ENCODE peak calls at places on chromosomes 11 and 22, in nine cellular contexts. M is adrenal gland, Z is IMR-90, O is left ventricle myocardium inferior, S is mammary epithelial cell, L is sigmoid colon, E is heart right ventricle, U is PC-9, I is OCI-LY7. R is an unnamed sample.

GRCh38 chr22:44975444-44976262 is 34.2 kb downstream of the PHF21B start:
- DNase-seq in S (peak; percentile 68), U (peak; percentile 76), E (peak; percentile 80), I (peak; percentile 78), O (peak; percentile 70), Z (peak; percentile 76), L (peak; percentile 70), M (peak; percentile 92), R (peak; percentile 87)

GRCh38 chr22:31400023-31400397 is 606 bp downstream of the DRG1 start:
- DNase-seq in I (no peak), E (no peak), O (no peak), M (peak; percentile 26), S (no peak), L (no peak), Z (peak; percentile 35), U (no peak), R (no peak)

GRCh38 chr11:45025716-45026492 is 75.2 kb upstream of the TP53I11 start:
- DNase-seq in I (peak; percentile 83), Z (peak; percentile 22), O (peak; percentile 72), U (no peak), L (peak; percentile 77), M (peak; percentile 75), E (peak; percentile 68), S (no peak), R (no peak)

GRCh38 chr11:116696381-116696941 is 76.3 kb downstream of the BUD13 start:
- DNase-seq in U (no peak), E (no peak), O (no peak), I (no peak), S (no peak), Z (no peak), L (peak; percentile 37), M (peak; percentile 25), R (no peak)

GRCh38 chr22:24156146-24156914 is 25.0 kb upstream of the SUSD2 start:
- DNase-seq in L (no peak), M (peak; percentile 43), I (peak; percentile 76), U (no peak), O (peak; percentile 39), E (no peak), Z (peak; percentile 52), S (peak; percentile 36), R (no peak)

GRCh38 chr11:46216040-46216764 is 61.3 kb upstream of the CREB3L1 start:
- DNase-seq in S (no peak), E (no peak), L (no peak), Z (peak; percentile 33), U (no peak), O (no peak), M (no peak), I (no peak), R (no peak)

GRCh38 chr11:2113776-2114175 is 25.4 kb downstream of the IGF2 start:
- DNase-seq in I (no peak), M (no peak), S (no peak), E (no peak), L (no peak), U (no peak), O (no peak), Z (no peak), R (no peak)

GRCh38 chr11:128900468-128900867 is 9.3 kb downstream of the KCNJ5 start:
- DNase-seq in L (no peak), I (no peak), E (no peak), S (no peak), Z (no peak), M (peak; percentile 69), U (no peak), O (no peak), R (no peak)

GRCh38 chr11:83249972-83250593 is 36.1 kb downstream of the CCDC90B start:
- DNase-seq in L (no peak), U (peak; percentile 59), Z (peak; percentile 69), E (no peak), I (peak; percentile 73), O (no peak), S (peak; percentile 20), M (peak; percentile 16), R (no peak)

GRCh38 chr11:128519353-128519752 is 68.0 kb downstream of the ETS1 start:
- DNase-seq in L (no peak), E (no peak), Z (no peak), O (no peak), S (no peak), I (peak; percentile 79), M (no peak), U (no peak), R (no peak)

GRCh38 chr22:40387758-40388157 is 17.4 kb downstream of the SGSM3 start:
- DNase-seq in L (no peak), S (no peak), E (no peak), I (no peak), O (no peak), U (peak; percentile 58), Z (no peak), M (no peak), R (no peak)

DNA sequence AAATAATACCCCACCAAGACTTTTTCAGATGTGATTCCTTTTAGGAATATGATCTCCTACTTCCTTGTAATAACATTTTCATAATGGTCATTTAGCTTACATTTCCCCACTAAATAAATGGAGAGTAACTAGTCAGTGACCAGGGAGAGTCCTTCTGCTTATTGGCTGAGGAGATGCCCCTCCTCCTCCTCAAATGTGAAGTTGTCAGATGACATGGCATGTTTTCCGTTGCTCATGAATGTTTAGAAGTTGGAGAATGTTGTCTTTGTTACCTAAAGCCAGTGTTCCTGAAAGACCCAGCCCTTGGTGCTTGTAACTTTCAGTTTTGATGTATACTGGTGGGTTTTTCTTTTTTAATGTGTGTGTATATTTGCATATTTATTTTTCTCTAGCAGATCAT is 38.2 kb downstream of the CSRP3 start:
- DNase-seq in U (no peak), M (no peak), L (no peak), Z (no peak), O (no peak), S (no peak), I (no peak), E (no peak), R (no peak)
- H3K27ac ChIP-seq in U (no peak overlapping the region), M (no peak overlapping the region), L (no peak overlapping the region), Z (no peak overlapping the region), O (no peak overlapping the region), S (no peak overlapping the region), I (no peak overlapping the region), E (no peak overlapping the region), R (no peak overlapping the region)

GRCh38 chr11:110433393-110434333 is 3.9 kb downstream of the FDX1 start:
- DNase-seq in S (peak; percentile 25), M (no peak), L (no peak), Z (peak; percentile 42), O (no peak), E (no peak), I (peak; percentile 48), U (peak; percentile 42), R (no peak)

GRCh38 chr11:110438017-110438416 is 8.3 kb downstream of the FDX1 start:
- DNase-seq in M (no peak), Z (no peak), S (no peak), I (no peak), E (no peak), L (no peak), U (no peak), O (no peak), R (no peak)

GRCh38 chr11:110432713-110433392 is 3.1 kb downstream of the FDX1 start:
- DNase-seq in U (no peak), O (no peak), L (no peak), Z (peak; percentile 60), I (no peak), S (no peak), E (no peak), M (no peak), R (no peak)

GRCh38 chr11:110435780-110436717 is 6.3 kb downstream of the FDX1 start:
- DNase-seq in E (no peak), O (no peak), U (no peak), M (peak; percentile 60), I (peak; percentile 19), S (peak; percentile 33), Z (peak; percentile 39), L (no peak), R (no peak)

GRCh38 chr11:110434952-110435779 is 5.4 kb downstream of the FDX1 start:
- DNase-seq in M (peak; percentile 66), L (no peak), E (no peak), I (peak; percentile 47), U (no peak), Z (no peak), O (no peak), S (peak; percentile 22), R (no peak)
- TF ChIP-seq CTCF in M (peak; percentile 28), L (no peak), E (no peak), I (peak; percentile 79), U (peak; percentile 65), Z (peak; percentile 25), O (no peak), S (peak; percentile 58), R (no peak)

GRCh38 chr11:75812542-75813040 is 2.4 kb upstream of the UVRAG start:
- DNase-seq in E (no peak), O (no peak), Z (no peak), U (peak; percentile 78), I (no peak), L (no peak), S (no peak), M (no peak), R (no peak)
- H3K27ac ChIP-seq in E (peak overlapping the region; percentile 98), O (peak overlapping the region; percentile 95), Z (no peak overlapping the region), U (peak overlapping the region; percentile 78), I (no peak overlapping the region), L (peak overlapping the region; percentile 41), S (no peak overlapping the region), M (no peak overlapping the region), R (no peak overlapping the region)

DNA sequence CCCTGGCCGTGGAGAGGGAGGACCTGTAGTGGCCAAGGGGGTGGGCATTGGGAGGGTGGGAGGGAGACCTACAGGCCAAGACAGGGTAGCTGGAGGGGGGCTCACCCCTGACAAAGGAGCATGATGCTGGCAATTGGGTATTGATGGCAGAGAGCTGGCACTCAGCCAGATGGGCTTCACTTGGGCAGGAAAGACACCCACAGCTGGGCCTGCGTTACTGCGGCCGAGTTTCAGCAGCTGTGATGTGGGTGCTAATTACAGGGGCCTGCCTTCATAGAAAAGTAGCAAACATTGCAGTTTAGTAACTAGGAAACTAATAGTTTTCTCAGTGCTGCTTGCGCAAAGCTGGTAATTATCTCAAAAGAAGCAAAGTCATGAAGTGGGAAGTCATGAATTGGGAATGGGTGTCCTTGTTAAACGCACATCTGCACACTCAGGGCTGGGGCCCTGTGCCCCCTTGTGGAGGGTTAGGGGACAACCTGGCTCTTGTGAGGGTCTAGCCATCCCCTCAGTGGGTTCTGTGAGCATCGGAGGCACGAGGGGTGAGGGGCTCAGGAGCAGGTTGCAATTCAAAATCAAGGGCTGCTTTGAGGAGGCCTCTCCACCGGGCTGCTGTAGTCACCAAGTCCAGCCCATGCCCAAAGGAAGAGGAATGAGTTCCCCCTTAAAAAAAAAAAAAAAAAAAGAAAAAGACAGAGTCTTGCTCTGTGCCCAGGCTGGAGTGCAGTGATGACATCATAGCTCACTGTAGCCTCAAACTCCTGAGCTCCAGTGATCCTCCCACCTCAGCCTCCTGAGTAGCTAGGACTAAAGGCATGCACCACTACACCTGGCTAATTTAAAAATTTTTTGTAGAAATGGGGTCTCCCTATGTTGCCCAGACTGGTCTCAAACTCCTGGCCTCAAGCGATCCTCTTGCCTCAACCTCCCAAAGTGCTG is 24.4 kb upstream of the TXNRD2 start:
- DNase-seq in I (peak; percentile 39), S (no peak), U (no peak), E (no peak), O (no peak), L (no peak), M (no peak), Z (no peak), R (no peak)
- TF ChIP-seq CTCF in I (peak; percentile 75), S (no peak), U (peak; percentile 43), E (no peak), O (peak; percentile 29), L (peak; percentile 11), M (no peak), Z (peak; percentile 30), R (no peak)